ENCODE peak calls at places on chromosomes 16 and 17, in four cellular contexts. C is sigmoid colon, G is transverse colon, X is adrenal gland. F is an unnamed sample. For H3K27me3, the result is how much of the 10 kb centered on the place peaks cover.

GRCh38 chr17:8904686-8905085 is 37.2 kb upstream of the PIK3R6 start:
- DNase-seq in X (no peak), G (no peak), C (no peak), F (no peak)

GRCh38 chr17:18129041-18129502 is 20.5 kb downstream of the MYO15A start:
- DNase-seq in G (no peak), X (no peak), C (no peak), F (peak)

GRCh38 chr16:2929693-2930092 is 18.0 kb downstream of the FLYWCH1 start:
- DNase-seq in X (no peak), G (no peak), C (no peak), F (no peak)

GRCh38 chr17:57422574-57423164 is 166.3 kb downstream of the MSI2 start:
- DNase-seq in G (no peak), C (no peak), X (peak), F (no peak)

GRCh38 chr16:19356024-19356952 is 61.4 kb upstream of the TMC5 start:
- DNase-seq in X (no peak), G (no peak), C (no peak), F (no peak)

GRCh38 chr16:13435873-13436474 is 484.0 kb upstream of the ERCC4 start:
- DNase-seq in G (no peak), X (no peak), C (no peak), F (no peak)

GRCh38 chr17:74351552-74352210 is 10.0 kb downstream of the BTBD17 start:
- DNase-seq in X (no peak), G (no peak), C (no peak), F (no peak)

GRCh38 chr16:52496051-52496876 is 50.7 kb downstream of the TOX3 start:
- DNase-seq in X (no peak), C (no peak), G (no peak), F (no peak)

GRCh38 chr17:79269620-79270019 is 195.0 kb downstream of the ENGASE start:
- DNase-seq in X (no peak), G (no peak), C (no peak), F (no peak)

GRCh38 chr16:11500720-11501346 is 85.9 kb downstream of the LITAF start:
- DNase-seq in X (no peak), G (no peak), C (no peak), F (no peak)

GRCh38 chr16:66924527-66925321 is 611 bp downstream of the RRAD start:
- DNase-seq in X (no peak), G (peak), C (no peak), F (peak)

GRCh38 chr16:11755022-11755760 is 12.5 kb upstream of the TXNDC11 start:
- DNase-seq in X (no peak), G (no peak), C (no peak), F (no peak)

GRCh38 chr17:4480929-4481898 is 17.5 kb upstream of the SPNS2 start:
- DNase-seq in X (no peak), C (no peak), G (peak), F (peak)

GRCh38 chr17:7593296-7593695 is 3.4 kb upstream of the SOX15 start:
- DNase-seq in G (no peak), X (no peak), C (no peak), F (no peak)

GRCh38 chr17:48051706-48052486 is 3.7 kb downstream of the NFE2L1 start:
- DNase-seq in C (peak), X (peak), G (peak), F (peak)

GRCh38 chr16:70324998-70325765 is 21.5 kb upstream of the DDX19A start:
- DNase-seq in G (no peak), X (no peak), C (no peak), F (no peak)

GRCh38 chr16:13036600-13036999 is 135.2 kb downstream of the SHISA9 start:
- DNase-seq in G (no peak), X (no peak), C (no peak), F (peak)

GRCh38 chr16:52552643-52553042 is 5.7 kb upstream of the TOX3 start:
- DNase-seq in X (no peak), G (no peak), C (no peak), F (no peak)

GRCh38 chr17:58153046-58153445 is 4.9 kb downstream of the OR4D1 start:
- DNase-seq in C (no peak), X (peak), G (peak), F (no peak)

DNA sequence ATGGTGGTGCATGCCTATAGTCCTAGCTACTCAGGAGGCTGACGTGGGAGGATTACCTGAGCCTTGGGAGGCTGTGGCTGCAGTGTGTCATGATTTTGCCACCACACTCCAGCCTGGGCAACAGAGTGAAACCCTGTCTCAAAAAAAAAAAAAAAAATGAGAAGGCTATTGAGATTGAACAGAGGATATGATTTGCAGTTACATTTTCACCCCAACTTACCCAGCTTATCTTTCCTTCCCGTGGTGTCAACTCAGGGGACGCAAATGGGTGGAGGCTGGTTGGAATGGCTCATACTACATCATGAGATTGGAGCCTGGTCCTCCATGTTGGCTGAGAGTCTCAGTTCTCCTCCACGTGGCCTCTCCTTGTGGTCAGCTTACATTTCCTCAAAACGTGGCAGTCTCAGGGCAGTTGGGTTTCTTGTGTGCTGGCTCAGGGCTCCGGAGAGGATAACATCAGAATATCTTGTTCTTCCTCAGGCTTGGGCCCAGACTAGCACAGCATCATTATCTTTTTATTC is 17.2 kb upstream of the NSMCE1 start:
- DNase-seq in C (no peak), G (peak), X (no peak), F (no peak)
- H3K27ac ChIP-seq in C (no peak), G (no peak), X (no peak), F (no peak)

GRCh38 chr17:71163121-71163812 is 957.6 kb upstream of the SOX9 start:
- DNase-seq in G (no peak), X (no peak), C (no peak), F (peak)

GRCh38 chr17:71171270-71171669 is 949.5 kb upstream of the SOX9 start:
- DNase-seq in G (no peak), X (no peak), C (no peak), F (no peak)

GRCh38 chr17:71170070-71170469 is 950.8 kb upstream of the SOX9 start:
- DNase-seq in G (no peak), C (no peak), X (no peak), F (no peak)

GRCh38 chr17:71163813-71164122 is 957.1 kb upstream of the SOX9 start:
- DNase-seq in X (no peak), G (no peak), C (no peak), F (no peak)

GRCh38 chr17:71168083-71168741 is 952.6 kb upstream of the SOX9 start:
- DNase-seq in C (no peak), G (no peak), X (no peak), F (no peak)
- H3K27me3 ChIP-seq in C (under half), G (under half), X (under half), F (under half)

DNA sequence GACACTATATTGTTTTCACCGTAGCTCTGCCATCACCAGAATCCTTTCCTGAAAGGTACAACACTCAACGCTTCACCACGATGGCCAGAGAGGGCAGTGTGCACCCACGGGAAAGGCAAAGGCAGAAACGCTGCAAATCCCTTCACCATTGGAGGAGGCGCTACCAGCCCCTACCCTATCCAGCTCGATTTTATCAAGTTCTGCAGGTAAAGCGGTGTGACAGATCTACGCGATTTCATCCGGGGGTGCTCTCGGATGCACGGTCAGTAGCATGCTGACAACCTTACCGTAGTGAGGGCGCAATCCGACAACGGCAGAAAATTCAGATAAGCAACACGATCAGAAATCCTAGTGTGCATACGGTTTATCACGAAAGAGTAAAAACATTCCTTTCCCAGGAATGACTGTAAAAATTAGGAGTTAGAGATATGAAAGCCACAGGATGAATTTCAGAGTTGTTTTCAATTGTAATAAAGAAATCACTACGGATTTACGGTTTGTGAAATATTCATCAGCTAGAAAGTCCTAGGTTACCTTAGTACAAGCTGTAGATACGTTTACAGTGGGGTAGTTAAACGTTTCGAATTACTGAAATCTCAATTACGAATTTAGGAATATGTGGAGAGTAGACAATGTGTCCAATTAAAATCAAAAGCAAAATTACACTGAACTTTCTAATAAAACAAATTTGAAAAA is 1.8 kb downstream of the NETO2 start:
- DNase-seq in C (peak), X (peak), G (peak), F (peak)
- TF ChIP-seq POLR2A in C (no peak), X (no peak), G (no peak), F (no peak)

GRCh38 chr17:81037026-81037782 is 2.3 kb downstream of the BAIAP2 start:
- DNase-seq in X (peak), C (peak), G (no peak), F (peak)
- H3K27ac ChIP-seq in X (peak), C (peak), G (peak), F (peak)

F was measured in stomach.